ENCODE peak calls at places on chromosomes 3 and 15, in six cellular contexts. G is Calu3, P is NCI-H226, H is anterior cingulate cortex, Z is mesothelial cell of epicardium, R is hypothalamus. C is an unnamed sample.

GRCh38 chr3:4588410-4588809 is 95.3 kb downstream of the ITPR1 start:
- DNase-seq in R (no peak), H (no peak), P (peak; percentile 51), Z (no peak), G (no peak), C (no peak)

GRCh38 chr3:117184574-117184973 is 475.0 kb downstream of the TUSC7 start:
- DNase-seq in R (no peak), Z (no peak), P (no peak), H (no peak), G (no peak), C (no peak)

GRCh38 chr15:72155021-72155621 is 36.9 kb downstream of the SENP8 start:
- DNase-seq in Z (peak; percentile 76), H (peak; percentile 59), R (peak; percentile 59), P (no peak), G (peak; percentile 94), C (no peak)

GRCh38 chr3:11914651-11915050 is 68.0 kb upstream of the TAMM41 start:
- DNase-seq in H (no peak), Z (peak; percentile 19), P (no peak), G (no peak), R (no peak), C (no peak)

GRCh38 chr3:195057716-195058115 is 213.2 kb downstream of the XXYLT1 start:
- DNase-seq in H (no peak), P (no peak), R (no peak), Z (no peak), G (no peak), C (no peak)

GRCh38 chr15:78265752-78266224 is 1.4 kb downstream of the DNAJA4 start:
- DNase-seq in G (no peak), Z (no peak), P (no peak), R (no peak), H (no peak), C (no peak)

GRCh38 chr3:120072867-120073525 is 21.3 kb downstream of the GSK3B start:
- DNase-seq in G (no peak), R (no peak), P (no peak), H (no peak), Z (no peak), C (no peak)

GRCh38 chr3:146189519-146190173 is 28.7 kb upstream of the PLOD2 start:
- DNase-seq in H (no peak), Z (no peak), P (peak; percentile 58), R (no peak), G (peak; percentile 57), C (no peak)

GRCh38 chr3:64048631-64049061 is 25.4 kb upstream of the PSMD6 start:
- DNase-seq in P (no peak), G (no peak), Z (no peak), H (no peak), R (no peak), C (no peak)

GRCh38 chr3:37982351-37982750 is 8.2 kb upstream of the VILL start:
- DNase-seq in G (no peak), P (no peak), H (no peak), Z (no peak), R (no peak), C (no peak)

GRCh38 chr3:181210275-181210674 is 220.7 kb upstream of the DNAJC19 start:
- DNase-seq in G (no peak), R (no peak), Z (no peak), P (no peak), H (no peak), C (no peak)

GRCh38 chr3:94596887-94597537 is 534.2 kb downstream of the NSUN3 start:
- DNase-seq in Z (no peak), P (no peak), G (no peak), R (no peak), H (no peak), C (no peak)

GRCh38 chr15:92693922-92694331 is 38.4 kb upstream of the FAM174B start:
- DNase-seq in P (no peak), R (no peak), G (peak; percentile 62), Z (no peak), H (no peak), C (peak; percentile 5)

GRCh38 chr3:21846976-21847375 is 96.0 kb upstream of the ZNF385D start:
- DNase-seq in R (no peak), P (no peak), G (no peak), H (no peak), Z (no peak), C (no peak)

GRCh38 chr3:99012051-99012450 is 110.6 kb upstream of the DCBLD2 start:
- DNase-seq in R (no peak), P (no peak), G (no peak), Z (no peak), H (no peak), C (no peak)

GRCh38 chr3:102006812-102007485 is 157.6 kb downstream of the NFKBIZ start:
- DNase-seq in P (peak; percentile 93), G (no peak), H (peak; percentile 12), Z (no peak), R (no peak), C (no peak)

GRCh38 chr3:170232266-170232665 is 10.0 kb downstream of the PRKCI start:
- DNase-seq in P (peak; percentile 83), Z (no peak), G (no peak), R (no peak), H (no peak), C (no peak)

GRCh38 chr15:68990755-68991500 is 23.6 kb upstream of the NOX5 start:
- DNase-seq in Z (no peak), P (no peak), R (no peak), H (no peak), G (no peak), C (peak; percentile 4)

GRCh38 chr3:170522171-170522570 is 63.7 kb downstream of the SLC7A14 start:
- DNase-seq in G (no peak), Z (no peak), H (no peak), P (no peak), R (no peak), C (no peak)

GRCh38 chr3:127867986-127868385 is 45.7 kb upstream of the MGLL start:
- DNase-seq in R (no peak), P (no peak), H (no peak), Z (no peak), G (no peak), C (no peak)

GRCh38 chr15:62112616-62113593 is 46.1 kb downstream of the C2CD4A start:
- DNase-seq in H (no peak), Z (no peak), P (peak; percentile 93), R (no peak), G (peak; percentile 59), C (no peak)

GRCh38 chr15:40421246-40422157 is 15.9 kb downstream of the IVD start:
- DNase-seq in P (no peak), Z (peak; percentile 82), R (peak; percentile 56), H (peak; percentile 53), G (peak; percentile 78), C (peak; percentile 48)

GRCh38 chr3:139934557-139935070 is 371 bp upstream of the CLSTN2 start:
- DNase-seq in H (peak; percentile 48), R (peak; percentile 63), Z (peak; percentile 43), G (no peak), P (no peak), C (peak; percentile 18)

GRCh38 chr15:91186892-91187644 is 87.0 kb downstream of the SV2B start:
- DNase-seq in H (no peak), Z (no peak), R (no peak), G (peak; percentile 47), P (peak; percentile 34), C (no peak)

GRCh38 chr3:183244219-183244618 is 8.8 kb upstream of the B3GNT5 start:
- DNase-seq in R (peak; percentile 16), Z (no peak), P (peak; percentile 95), H (no peak), G (peak; percentile 54), C (no peak)

GRCh38 chr3:81485444-81485865 is 276.0 kb downstream of the GBE1 start:
- DNase-seq in G (no peak), R (no peak), P (peak; percentile 45), Z (no peak), H (no peak), C (no peak)

GRCh38 chr3:150303776-150304175 is 104.3 kb upstream of the TSC22D2 start:
- DNase-seq in H (no peak), Z (no peak), P (no peak), R (no peak), G (peak; percentile 57), C (no peak)

GRCh38 chr3:123522666-123523412 is 62.0 kb downstream of the HACD2 start:
- DNase-seq in R (no peak), H (no peak), G (no peak), Z (no peak), P (no peak), C (no peak)

C was measured in amygdala.